ENCODE peak calls at places on chromosomes 12 and 14, in nine cellular contexts. T is IMR-90, M is Peyer's patch, B is tibial artery, E is lower lobe of right lung, O is uterus, N is psoas muscle, L is SJCRH30, Y is neural progenitor cell. X is an unnamed sample.

GRCh38 chr14:74682169-74682952 is 30.5 kb downstream of the AREL1 start:
- DNase-seq in B (no peak), N (no peak), L (peak; percentile 6), T (no peak), O (no peak), M (no peak), E (no peak), Y (no peak), X (no peak)

GRCh38 chr12:41962171-41962572 is 182.5 kb downstream of the GXYLT1 start:
- DNase-seq in Y (no peak), M (no peak), B (peak; percentile 41), L (peak; percentile 38), N (peak; percentile 65), T (no peak), O (no peak), E (no peak), X (no peak)

GRCh38 chr14:92690171-92691011 is 58.0 kb downstream of the LGMN start:
- DNase-seq in B (no peak), E (no peak), O (peak; percentile 40), M (peak; percentile 63), Y (no peak), N (no peak), L (peak; percentile 33), T (peak; percentile 59), X (no peak)

GRCh38 chr12:83388551-83388950 is 701.8 kb downstream of the TMTC2 start:
- DNase-seq in B (no peak), M (no peak), O (no peak), Y (no peak), T (no peak), N (no peak), L (no peak), E (no peak), X (no peak)

GRCh38 chr12:110038741-110039084 is 9.6 kb downstream of the C12orf76 start:
- DNase-seq in O (no peak), N (no peak), Y (no peak), L (no peak), M (no peak), B (no peak), E (no peak), T (no peak), X (no peak)

GRCh38 chr12:32736445-32736844 is 19.3 kb downstream of the YARS2 start:
- DNase-seq in T (no peak), E (no peak), O (no peak), B (no peak), N (no peak), M (no peak), L (no peak), Y (no peak), X (no peak)

GRCh38 chr12:91394903-91395302 is 212.3 kb upstream of the DCN start:
- DNase-seq in N (no peak), B (no peak), Y (no peak), L (no peak), E (no peak), M (peak; percentile 52), O (no peak), T (no peak), X (no peak)

GRCh38 chr14:76710093-76711010 is 50.9 kb upstream of the VASH1 start:
- DNase-seq in B (no peak), Y (peak; percentile 66), E (no peak), N (no peak), O (no peak), L (peak; percentile 74), M (no peak), T (peak; percentile 59), X (no peak)

GRCh38 chr12:131947482-131948027 is 2.2 kb upstream of the EP400 start:
- DNase-seq in N (no peak), B (no peak), M (no peak), T (no peak), E (no peak), O (no peak), Y (no peak), L (no peak), X (no peak)

GRCh38 chr14:64293976-64294671 is at the start of gene ESR2:
- DNase-seq in N (peak; percentile 56), T (peak; percentile 36), E (peak; percentile 51), O (peak; percentile 18), L (peak; percentile 84), B (no peak), Y (peak; percentile 86), M (peak; percentile 53), X (no peak)

GRCh38 chr12:47268501-47269459 is 189.0 kb upstream of the AMIGO2 start:
- DNase-seq in M (no peak), L (no peak), N (no peak), E (no peak), Y (no peak), O (no peak), T (peak; percentile 23), B (no peak), X (peak; percentile 64)

GRCh38 chr12:95582230-95583058 is 31.2 kb upstream of the USP44 start:
- DNase-seq in M (no peak), T (peak; percentile 77), L (peak; percentile 54), E (no peak), Y (peak; percentile 39), B (no peak), O (no peak), N (no peak), X (no peak)

GRCh38 chr12:76608070-76608469 is 48.5 kb upstream of the OSBPL8 start:
- DNase-seq in M (no peak), Y (no peak), O (no peak), L (no peak), N (no peak), E (no peak), T (no peak), B (no peak), X (no peak)

GRCh38 chr12:120121766-120122293 is 5.3 kb upstream of the RAB35 start:
- DNase-seq in E (no peak), B (no peak), M (no peak), L (no peak), O (no peak), N (no peak), Y (no peak), T (peak; percentile 13), X (no peak)

GRCh38 chr14:90042587-90043252 is 19.1 kb upstream of the KCNK13 start:
- DNase-seq in E (no peak), Y (no peak), O (no peak), B (no peak), N (no peak), T (no peak), M (no peak), L (no peak), X (no peak)

GRCh38 chr14:22554706-22555572 is 34.1 kb downstream of the DAD1 start:
- DNase-seq in T (no peak), N (no peak), Y (no peak), E (no peak), M (no peak), B (no peak), O (no peak), L (no peak), X (no peak)
- H3K4me1 ChIP-seq in T (peaks cover 24% of the 10 kb centered on the region), N (peaks cover 12% of the 10 kb centered on the region), Y (peaks cover 6% of the 10 kb centered on the region), E (peaks cover 58% of the 10 kb centered on the region), M (no peaks in the 10 kb centered on the region), B (no peaks in the 10 kb centered on the region), O (peaks cover 3% of the 10 kb centered on the region), L (peaks cover 42% of the 10 kb centered on the region), X (peaks cover 38% of the 10 kb centered on the region)

GRCh38 chr12:34206061-34206785 is 183.9 kb downstream of the ALG10 start:
- DNase-seq in M (no peak), T (no peak), E (no peak), Y (no peak), O (no peak), L (no peak), N (no peak), B (no peak), X (peak; percentile 91)

GRCh38 chr12:34207858-34208257 is 185.6 kb downstream of the ALG10 start:
- DNase-seq in B (no peak), O (no peak), Y (no peak), M (no peak), N (no peak), L (no peak), E (no peak), T (no peak), X (peak; percentile 42)

GRCh38 chr12:34205401-34205800 is 183.1 kb downstream of the ALG10 start:
- DNase-seq in B (no peak), L (no peak), E (no peak), N (no peak), Y (no peak), O (no peak), T (no peak), M (no peak), X (peak; percentile 87)

GRCh38 chr12:34203866-34204620 is 181.7 kb downstream of the ALG10 start:
- DNase-seq in L (no peak), Y (no peak), B (no peak), T (no peak), O (no peak), E (no peak), M (no peak), N (no peak), X (no peak)

GRCh38 chr12:34204830-34205285 is 182.6 kb downstream of the ALG10 start:
- DNase-seq in E (no peak), T (no peak), Y (no peak), B (no peak), L (peak; percentile 9), O (no peak), M (no peak), N (no peak), X (peak; percentile 81)
- H3K9me3 ChIP-seq in E (no peaks in the 10 kb centered on the region), T (peaks cover 49% of the 10 kb centered on the region), Y (peaks cover 3% of the 10 kb centered on the region), B (no peaks in the 10 kb centered on the region), L (no peaks in the 10 kb centered on the region), O (no peaks in the 10 kb centered on the region), M (no peaks in the 10 kb centered on the region), N (no peaks in the 10 kb centered on the region), X (peaks cover 7% of the 10 kb centered on the region)

DNA sequence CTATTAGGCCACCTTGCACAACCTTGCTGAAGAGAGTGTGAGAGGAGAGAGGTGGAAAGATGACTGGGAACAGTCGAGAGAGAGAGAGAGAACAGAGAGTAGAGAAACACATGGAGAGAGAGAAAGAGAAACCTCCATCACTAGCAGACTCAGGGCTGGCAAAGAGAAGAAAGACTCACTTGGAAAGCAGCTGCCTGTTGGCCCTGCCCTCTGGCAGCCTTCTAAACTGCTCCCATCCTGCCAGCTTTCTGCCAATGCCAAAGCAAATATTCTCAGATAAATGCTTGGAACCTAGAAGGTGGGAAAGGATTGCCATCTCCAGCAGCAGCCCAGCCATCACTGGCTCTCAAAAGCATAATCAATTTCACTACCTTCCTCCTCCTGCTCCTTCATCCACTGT is 108.0 kb upstream of the WSCD2 start:
- DNase-seq in L (no peak), M (no peak), B (no peak), Y (no peak), O (no peak), E (no peak), T (no peak), N (no peak), X (no peak)
- H3K27ac ChIP-seq in L (no peak overlapping the region), M (no peak overlapping the region), B (no peak overlapping the region), Y (no peak overlapping the region), O (no peak overlapping the region), E (no peak overlapping the region), T (no peak overlapping the region), N (no peak overlapping the region), X (no peak overlapping the region)

DNA sequence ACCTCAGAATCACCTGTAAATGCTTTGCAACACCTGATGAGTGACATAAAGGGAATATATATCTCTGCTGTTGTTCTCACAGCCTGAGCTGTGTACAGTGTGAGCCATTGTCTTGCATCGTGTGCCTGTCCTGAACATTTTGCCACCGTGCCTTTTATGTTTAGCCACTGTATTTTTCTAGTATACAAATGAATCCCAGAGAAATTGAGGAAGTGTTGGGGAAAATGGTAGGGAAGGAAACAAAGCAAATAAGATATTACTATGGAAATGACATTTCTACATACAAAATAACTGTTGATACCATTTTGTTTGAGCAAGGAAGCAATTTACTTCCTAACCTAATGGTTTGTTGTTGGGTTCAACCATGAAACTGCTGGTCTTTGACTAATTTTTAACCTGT is 5.5 kb downstream of the PSMA6 start:
- DNase-seq in T (no peak), L (no peak), O (no peak), B (no peak), Y (no peak), M (no peak), N (no peak), E (no peak), X (no peak)
- H3K4me1 ChIP-seq in T (peaks cover 7% of the 10 kb centered on the region), L (peaks cover 8% of the 10 kb centered on the region), O (no peaks in the 10 kb centered on the region), B (peaks cover 5% of the 10 kb centered on the region), Y (peaks cover 7% of the 10 kb centered on the region), M (no peaks in the 10 kb centered on the region), N (peaks cover 60% of the 10 kb centered on the region), E (peaks cover 93% of the 10 kb centered on the region), X (peaks cover 49% of the 10 kb centered on the region)

X was measured in esophagus muscularis mucosa.